ENCODE peak calls at places on chromosome 10, in ten cellular contexts. One of them, this sample, is unnamed. For H3K4me1, the result is how much of the 10 kb centered on the place peaks cover.

GRCh38 chr10:65941098-65941655 is 984.7 kb upstream of the LRRTM3 start:
- DNase-seq in adrenal gland: no peak
- DNase-seq in CD8-positive, alpha-beta memory T cell: no peak
- DNase-seq in CD4-positive, alpha-beta memory T cell: no peak
- DNase-seq in MM.1S: no peak
- DNase-seq in heart left ventricle: no peak
- DNase-seq in heart right ventricle: no peak
- DNase-seq in cardiac muscle cell: no peak
- DNase-seq in GM23248: no peak
- DNase-seq in effector memory CD4-positive, alpha-beta T cell: no peak
- DNase-seq in this sample: no peak

GRCh38 chr10:15262036-15262713 is 93.7 kb upstream of the NMT2 start:
- DNase-seq in cardiac muscle cell: peak
- DNase-seq in CD8-positive, alpha-beta memory T cell: no peak
- DNase-seq in heart left ventricle: no peak
- DNase-seq in effector memory CD4-positive, alpha-beta T cell: no peak
- DNase-seq in heart right ventricle: peak
- DNase-seq in MM.1S: no peak
- DNase-seq in adrenal gland: no peak
- DNase-seq in GM23248: peak
- DNase-seq in CD4-positive, alpha-beta memory T cell: no peak
- DNase-seq in this sample: no peak

GRCh38 chr10:68804692-68805091 is 22.6 kb upstream of the STOX1 start:
- DNase-seq in MM.1S: no peak
- DNase-seq in heart left ventricle: no peak
- DNase-seq in effector memory CD4-positive, alpha-beta T cell: no peak
- DNase-seq in CD8-positive, alpha-beta memory T cell: no peak
- DNase-seq in adrenal gland: no peak
- DNase-seq in heart right ventricle: no peak
- DNase-seq in GM23248: no peak
- DNase-seq in CD4-positive, alpha-beta memory T cell: no peak
- DNase-seq in cardiac muscle cell: no peak
- DNase-seq in this sample: no peak

GRCh38 chr10:74189999-74190421 is 39.0 kb downstream of the ADK start:
- DNase-seq in effector memory CD4-positive, alpha-beta T cell: no peak
- DNase-seq in GM23248: peak
- DNase-seq in CD8-positive, alpha-beta memory T cell: peak
- DNase-seq in MM.1S: peak
- DNase-seq in cardiac muscle cell: peak
- DNase-seq in adrenal gland: no peak
- DNase-seq in CD4-positive, alpha-beta memory T cell: peak
- DNase-seq in heart right ventricle: no peak
- DNase-seq in heart left ventricle: no peak
- DNase-seq in this sample: no peak

GRCh38 chr10:50540069-50540825 is 83.5 kb downstream of the SGMS1 start:
- DNase-seq in GM23248: peak
- DNase-seq in effector memory CD4-positive, alpha-beta T cell: no peak
- DNase-seq in cardiac muscle cell: no peak
- DNase-seq in MM.1S: no peak
- DNase-seq in CD8-positive, alpha-beta memory T cell: no peak
- DNase-seq in heart right ventricle: no peak
- DNase-seq in heart left ventricle: no peak
- DNase-seq in CD4-positive, alpha-beta memory T cell: no peak
- DNase-seq in adrenal gland: no peak
- DNase-seq in this sample: no peak

GRCh38 chr10:34650156-34650555 is 164.9 kb downstream of the PARD3 start:
- DNase-seq in adrenal gland: no peak
- DNase-seq in CD8-positive, alpha-beta memory T cell: no peak
- DNase-seq in CD4-positive, alpha-beta memory T cell: no peak
- DNase-seq in GM23248: no peak
- DNase-seq in effector memory CD4-positive, alpha-beta T cell: no peak
- DNase-seq in heart right ventricle: no peak
- DNase-seq in heart left ventricle: no peak
- DNase-seq in cardiac muscle cell: no peak
- DNase-seq in MM.1S: no peak
- DNase-seq in this sample: no peak

GRCh38 chr10:48194830-48195229 is 79.7 kb downstream of the FRMPD2 start:
- DNase-seq in cardiac muscle cell: no peak
- DNase-seq in adrenal gland: peak
- DNase-seq in CD4-positive, alpha-beta memory T cell: no peak
- DNase-seq in CD8-positive, alpha-beta memory T cell: no peak
- DNase-seq in effector memory CD4-positive, alpha-beta T cell: no peak
- DNase-seq in GM23248: no peak
- DNase-seq in MM.1S: no peak
- DNase-seq in heart right ventricle: no peak
- DNase-seq in heart left ventricle: no peak
- DNase-seq in this sample: no peak

GRCh38 chr10:119896061-119896655 is 3.6 kb downstream of the SEC23IP start:
- DNase-seq in CD8-positive, alpha-beta memory T cell: no peak
- DNase-seq in CD4-positive, alpha-beta memory T cell: no peak
- DNase-seq in cardiac muscle cell: peak
- DNase-seq in heart right ventricle: no peak
- DNase-seq in GM23248: peak
- DNase-seq in heart left ventricle: no peak
- DNase-seq in effector memory CD4-positive, alpha-beta T cell: no peak
- DNase-seq in MM.1S: no peak
- DNase-seq in adrenal gland: no peak
- DNase-seq in this sample: no peak

GRCh38 chr10:86962136-86962980 is 4.0 kb downstream of the SNCG start:
- DNase-seq in MM.1S: no peak
- DNase-seq in adrenal gland: no peak
- DNase-seq in effector memory CD4-positive, alpha-beta T cell: no peak
- DNase-seq in heart right ventricle: no peak
- DNase-seq in CD4-positive, alpha-beta memory T cell: no peak
- DNase-seq in CD8-positive, alpha-beta memory T cell: no peak
- DNase-seq in heart left ventricle: no peak
- DNase-seq in cardiac muscle cell: no peak
- DNase-seq in GM23248: no peak
- DNase-seq in this sample: no peak

GRCh38 chr10:65911431-65911830 is 1014.4 kb upstream of the LRRTM3 start:
- DNase-seq in heart left ventricle: no peak
- DNase-seq in GM23248: no peak
- DNase-seq in heart right ventricle: no peak
- DNase-seq in adrenal gland: no peak
- DNase-seq in CD4-positive, alpha-beta memory T cell: no peak
- DNase-seq in effector memory CD4-positive, alpha-beta T cell: no peak
- DNase-seq in MM.1S: no peak
- DNase-seq in CD8-positive, alpha-beta memory T cell: no peak
- DNase-seq in cardiac muscle cell: no peak
- DNase-seq in this sample: no peak

GRCh38 chr10:109922976-109923921 is at the start of gene XPNPEP1:
- DNase-seq in heart left ventricle: peak
- DNase-seq in cardiac muscle cell: peak
- DNase-seq in effector memory CD4-positive, alpha-beta T cell: peak
- DNase-seq in CD8-positive, alpha-beta memory T cell: peak
- DNase-seq in adrenal gland: peak
- DNase-seq in heart right ventricle: peak
- DNase-seq in CD4-positive, alpha-beta memory T cell: peak
- DNase-seq in MM.1S: peak
- DNase-seq in GM23248: peak
- DNase-seq in this sample: peak

GRCh38 chr10:30510184-30510931 is 76.4 kb downstream of the MAP3K8 start:
- DNase-seq in heart left ventricle: no peak
- DNase-seq in CD4-positive, alpha-beta memory T cell: no peak
- DNase-seq in cardiac muscle cell: peak
- DNase-seq in effector memory CD4-positive, alpha-beta T cell: no peak
- DNase-seq in adrenal gland: peak
- DNase-seq in MM.1S: peak
- DNase-seq in GM23248: peak
- DNase-seq in heart right ventricle: no peak
- DNase-seq in CD8-positive, alpha-beta memory T cell: no peak
- DNase-seq in this sample: no peak

GRCh38 chr10:121774404-121774803 is 153.4 kb downstream of the ATE1 start:
- DNase-seq in CD4-positive, alpha-beta memory T cell: no peak
- DNase-seq in GM23248: peak
- DNase-seq in CD8-positive, alpha-beta memory T cell: no peak
- DNase-seq in effector memory CD4-positive, alpha-beta T cell: no peak
- DNase-seq in cardiac muscle cell: no peak
- DNase-seq in heart left ventricle: no peak
- DNase-seq in adrenal gland: no peak
- DNase-seq in MM.1S: no peak
- DNase-seq in heart right ventricle: no peak
- DNase-seq in this sample: no peak

GRCh38 chr10:132575320-132576201 is 38.0 kb downstream of the INPP5A start:
- DNase-seq in effector memory CD4-positive, alpha-beta T cell: no peak
- DNase-seq in MM.1S: no peak
- DNase-seq in GM23248: no peak
- DNase-seq in heart left ventricle: no peak
- DNase-seq in cardiac muscle cell: peak
- DNase-seq in CD8-positive, alpha-beta memory T cell: no peak
- DNase-seq in CD4-positive, alpha-beta memory T cell: no peak
- DNase-seq in heart right ventricle: no peak
- DNase-seq in adrenal gland: no peak
- DNase-seq in this sample: no peak

GRCh38 chr10:115572740-115573455 is 479.7 kb downstream of the ATRNL1 start:
- DNase-seq in CD4-positive, alpha-beta memory T cell: no peak
- DNase-seq in MM.1S: no peak
- DNase-seq in GM23248: no peak
- DNase-seq in cardiac muscle cell: peak
- DNase-seq in heart right ventricle: no peak
- DNase-seq in heart left ventricle: no peak
- DNase-seq in CD8-positive, alpha-beta memory T cell: no peak
- DNase-seq in adrenal gland: no peak
- DNase-seq in effector memory CD4-positive, alpha-beta T cell: no peak
- DNase-seq in this sample: no peak

GRCh38 chr10:3806603-3807002 is 21.6 kb upstream of the KLF6 start:
- DNase-seq in effector memory CD4-positive, alpha-beta T cell: no peak
- DNase-seq in heart left ventricle: no peak
- DNase-seq in GM23248: peak
- DNase-seq in cardiac muscle cell: peak
- DNase-seq in adrenal gland: no peak
- DNase-seq in heart right ventricle: no peak
- DNase-seq in CD4-positive, alpha-beta memory T cell: peak
- DNase-seq in CD8-positive, alpha-beta memory T cell: no peak
- DNase-seq in MM.1S: no peak
- DNase-seq in this sample: no peak
- H3K4me1 ChIP-seq in effector memory CD4-positive, alpha-beta T cell: half or more
- H3K4me1 ChIP-seq in heart left ventricle: half or more
- H3K4me1 ChIP-seq in GM23248: half or more
- H3K4me1 ChIP-seq in cardiac muscle cell: under half
- H3K4me1 ChIP-seq in adrenal gland: under half
- H3K4me1 ChIP-seq in heart right ventricle: half or more
- H3K4me1 ChIP-seq in CD4-positive, alpha-beta memory T cell: half or more
- H3K4me1 ChIP-seq in CD8-positive, alpha-beta memory T cell: half or more
- H3K4me1 ChIP-seq in MM.1S: under half
- H3K4me1 ChIP-seq in this sample: half or more

GRCh38 chr10:18500576-18500975 is 150.8 kb downstream of the NSUN6 start:
- DNase-seq in CD8-positive, alpha-beta memory T cell: no peak
- DNase-seq in CD4-positive, alpha-beta memory T cell: no peak
- DNase-seq in cardiac muscle cell: no peak
- DNase-seq in GM23248: no peak
- DNase-seq in heart right ventricle: no peak
- DNase-seq in heart left ventricle: no peak
- DNase-seq in MM.1S: no peak
- DNase-seq in adrenal gland: no peak
- DNase-seq in effector memory CD4-positive, alpha-beta T cell: no peak
- DNase-seq in this sample: no peak
- H3K27ac ChIP-seq in CD8-positive, alpha-beta memory T cell: no peak
- H3K27ac ChIP-seq in CD4-positive, alpha-beta memory T cell: no peak
- H3K27ac ChIP-seq in cardiac muscle cell: no peak
- H3K27ac ChIP-seq in GM23248: no peak
- H3K27ac ChIP-seq in heart right ventricle: no peak
- H3K27ac ChIP-seq in heart left ventricle: no peak
- H3K27ac ChIP-seq in MM.1S: peak
- H3K27ac ChIP-seq in adrenal gland: no peak
- H3K27ac ChIP-seq in effector memory CD4-positive, alpha-beta T cell: no peak
- H3K27ac ChIP-seq in this sample: no peak

GRCh38 chr10:98391065-98391464 is 23.9 kb downstream of the PYROXD2 start:
- DNase-seq in effector memory CD4-positive, alpha-beta T cell: no peak
- DNase-seq in adrenal gland: no peak
- DNase-seq in CD8-positive, alpha-beta memory T cell: no peak
- DNase-seq in CD4-positive, alpha-beta memory T cell: no peak
- DNase-seq in GM23248: no peak
- DNase-seq in heart left ventricle: no peak
- DNase-seq in MM.1S: no peak
- DNase-seq in heart right ventricle: no peak
- DNase-seq in cardiac muscle cell: peak
- DNase-seq in this sample: no peak
- H3K4me3 ChIP-seq in effector memory CD4-positive, alpha-beta T cell: no peak
- H3K4me3 ChIP-seq in adrenal gland: no peak
- H3K4me3 ChIP-seq in CD8-positive, alpha-beta memory T cell: no peak
- H3K4me3 ChIP-seq in CD4-positive, alpha-beta memory T cell: no peak
- H3K4me3 ChIP-seq in GM23248: no peak
- H3K4me3 ChIP-seq in heart left ventricle: no peak
- H3K4me3 ChIP-seq in MM.1S: no peak
- H3K4me3 ChIP-seq in heart right ventricle: peak
- H3K4me3 ChIP-seq in cardiac muscle cell: no peak
- H3K4me3 ChIP-seq in this sample: no peak

GRCh38 chr10:78148564-78148963 is 114.9 kb downstream of the RPS24 start:
- DNase-seq in MM.1S: no peak
- DNase-seq in GM23248: no peak
- DNase-seq in heart right ventricle: no peak
- DNase-seq in adrenal gland: no peak
- DNase-seq in cardiac muscle cell: no peak
- DNase-seq in effector memory CD4-positive, alpha-beta T cell: no peak
- DNase-seq in CD4-positive, alpha-beta memory T cell: no peak
- DNase-seq in heart left ventricle: no peak
- DNase-seq in CD8-positive, alpha-beta memory T cell: no peak
- DNase-seq in this sample: no peak

GRCh38 chr10:78139336-78139735 is 105.7 kb downstream of the RPS24 start:
- DNase-seq in MM.1S: no peak
- DNase-seq in adrenal gland: no peak
- DNase-seq in CD8-positive, alpha-beta memory T cell: no peak
- DNase-seq in heart right ventricle: no peak
- DNase-seq in CD4-positive, alpha-beta memory T cell: no peak
- DNase-seq in heart left ventricle: no peak
- DNase-seq in cardiac muscle cell: no peak
- DNase-seq in GM23248: no peak
- DNase-seq in effector memory CD4-positive, alpha-beta T cell: no peak
- DNase-seq in this sample: no peak

GRCh38 chr10:78147202-78147601 is 113.5 kb downstream of the RPS24 start:
- DNase-seq in heart right ventricle: no peak
- DNase-seq in adrenal gland: no peak
- DNase-seq in cardiac muscle cell: no peak
- DNase-seq in MM.1S: no peak
- DNase-seq in effector memory CD4-positive, alpha-beta T cell: no peak
- DNase-seq in GM23248: no peak
- DNase-seq in CD8-positive, alpha-beta memory T cell: no peak
- DNase-seq in CD4-positive, alpha-beta memory T cell: no peak
- DNase-seq in heart left ventricle: no peak
- DNase-seq in this sample: no peak

GRCh38 chr10:78146200-78146599 is 112.5 kb downstream of the RPS24 start:
- DNase-seq in GM23248: no peak
- DNase-seq in MM.1S: no peak
- DNase-seq in adrenal gland: no peak
- DNase-seq in heart right ventricle: no peak
- DNase-seq in heart left ventricle: no peak
- DNase-seq in CD8-positive, alpha-beta memory T cell: no peak
- DNase-seq in cardiac muscle cell: no peak
- DNase-seq in effector memory CD4-positive, alpha-beta T cell: no peak
- DNase-seq in CD4-positive, alpha-beta memory T cell: no peak
- DNase-seq in this sample: no peak

DNA sequence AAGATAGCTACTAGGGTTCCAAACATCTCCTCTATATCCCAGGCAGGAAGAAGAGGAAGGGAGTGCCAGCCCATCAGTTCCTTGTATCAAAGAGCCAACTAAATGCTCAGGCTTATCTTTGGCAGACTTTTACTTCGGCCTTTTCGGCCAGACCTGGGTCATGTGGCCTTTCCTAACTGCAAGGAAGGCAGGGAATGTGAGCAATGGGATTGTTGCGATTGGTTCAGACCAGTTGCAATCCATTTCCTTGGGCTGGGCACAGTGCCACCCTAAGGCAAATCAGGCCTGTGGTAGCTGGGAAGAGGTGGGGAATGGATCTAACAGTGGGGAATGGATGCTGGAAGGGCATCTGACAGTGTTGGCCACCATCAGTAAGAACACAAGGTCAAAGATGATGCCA is 109.9 kb downstream of the RPS24 start:
- DNase-seq in CD8-positive, alpha-beta memory T cell: no peak
- DNase-seq in heart left ventricle: no peak
- DNase-seq in heart right ventricle: no peak
- DNase-seq in adrenal gland: no peak
- DNase-seq in GM23248: no peak
- DNase-seq in effector memory CD4-positive, alpha-beta T cell: no peak
- DNase-seq in CD4-positive, alpha-beta memory T cell: no peak
- DNase-seq in cardiac muscle cell: no peak
- DNase-seq in MM.1S: no peak
- DNase-seq in this sample: no peak
- H3K4me1 ChIP-seq in CD8-positive, alpha-beta memory T cell: under half
- H3K4me1 ChIP-seq in heart left ventricle: under half
- H3K4me1 ChIP-seq in heart right ventricle: under half
- H3K4me1 ChIP-seq in adrenal gland: under half
- H3K4me1 ChIP-seq in GM23248: under half
- H3K4me1 ChIP-seq in effector memory CD4-positive, alpha-beta T cell: under half
- H3K4me1 ChIP-seq in CD4-positive, alpha-beta memory T cell: under half
- H3K4me1 ChIP-seq in cardiac muscle cell: under half
- H3K4me1 ChIP-seq in MM.1S: under half
- H3K4me1 ChIP-seq in this sample: under half